ENCODE peak calls at places on chromosomes 12 and 14, in four cellular contexts. Y is keratinocyte, J is GM06990, I is heart right ventricle. Q is an unnamed sample.

GRCh38 chr12:91191516-91192111 is 9.0 kb upstream of the DCN start:
- DNase-seq in Y (no peak), J (no peak), I (no peak), Q (no peak)

GRCh38 chr14:67492538-67492937 is 4.0 kb upstream of the TMEM229B start:
- DNase-seq in Y (no peak), J (no peak), I (no peak), Q (no peak)

GRCh38 chr12:121697093-121697698 is 15.4 kb upstream of the TMEM120B start:
- DNase-seq in Y (no peak), J (no peak), I (no peak), Q (no peak)

GRCh38 chr12:2615665-2616387 is 178.9 kb upstream of the FKBP4 start:
- DNase-seq in Y (no peak), J (no peak), I (peak), Q (no peak)

GRCh38 chr14:105469456-105470162 is 5.0 kb upstream of the CRIP2 start:
- DNase-seq in Y (no peak), J (no peak), I (peak), Q (no peak)

GRCh38 chr12:10634427-10634826 is 21.0 kb upstream of the MAGOHB start:
- DNase-seq in Y (no peak), J (no peak), I (no peak), Q (no peak)

GRCh38 chr12:42180990-42181611 is 36.4 kb upstream of the GXYLT1 start:
- DNase-seq in Y (no peak), J (no peak), I (no peak), Q (peak)

GRCh38 chr12:8702159-8702558 is 4.4 kb downstream of the RIMKLB start:
- DNase-seq in Y (no peak), J (no peak), I (no peak), Q (no peak)

GRCh38 chr12:71461787-71462328 is 22.3 kb downstream of the LGR5 start:
- DNase-seq in Y (no peak), J (no peak), I (no peak), Q (no peak)

GRCh38 chr14:91326514-91326832 is 82.0 kb upstream of the GPR68 start:
- DNase-seq in Y (no peak), J (no peak), I (no peak), Q (no peak)

GRCh38 chr14:92540472-92541048 is 27.0 kb downstream of the RIN3 start:
- DNase-seq in Y (peak), J (no peak), I (peak), Q (peak)

GRCh38 chr12:44286336-44286735 is 450.5 kb downstream of the TMEM117 start:
- DNase-seq in Y (no peak), J (peak), I (no peak), Q (no peak)

GRCh38 chr12:52280796-52281560 is 6.5 kb downstream of the KRT86 start:
- DNase-seq in Y (peak), J (no peak), I (peak), Q (peak)

GRCh38 chr14:102929349-102930137 is 7.1 kb downstream of the AMN start:
- DNase-seq in Y (no peak), J (no peak), I (no peak), Q (no peak)

GRCh38 chr12:118302053-118302452 is 70.7 kb downstream of the TAOK3 start:
- DNase-seq in Y (peak), J (no peak), I (no peak), Q (no peak)

GRCh38 chr14:90552465-90553297 is 155.9 kb downstream of the CALM1 start:
- DNase-seq in Y (no peak), J (no peak), I (no peak), Q (no peak)

GRCh38 chr12:92144631-92145480 is 790 bp downstream of the BTG1 start:
- DNase-seq in Y (no peak), J (peak), I (peak), Q (no peak)

GRCh38 chr14:104845834-104846441 is 19.1 kb upstream of the CEP170B start:
- DNase-seq in Y (no peak), J (no peak), I (no peak), Q (no peak)

GRCh38 chr14:70905316-70905715 is 1.9 kb upstream of the PCNX1 start:
- DNase-seq in Y (no peak), J (no peak), I (peak), Q (no peak)

GRCh38 chr14:96170961-96171592 is 33.6 kb upstream of the BDKRB2 start:
- DNase-seq in Y (no peak), J (no peak), I (no peak), Q (no peak)

GRCh38 chr14:35107866-35108265 is 13.9 kb downstream of the PPP2R3C start:
- DNase-seq in Y (no peak), J (no peak), I (no peak), Q (no peak)

GRCh38 chr14:72476657-72477499 is 417.0 kb downstream of the DPF3 start:
- DNase-seq in Y (peak), J (peak), I (no peak), Q (peak)

GRCh38 chr14:58280954-58281787 is 17.2 kb upstream of the ARID4A start:
- DNase-seq in Y (peak), J (peak), I (no peak), Q (peak)

GRCh38 chr14:22767323-22767589 is 768 bp downstream of the OXA1L start:
- DNase-seq in Y (no peak), J (no peak), I (no peak), Q (no peak)

GRCh38 chr12:49967777-49968250 is 4.9 kb upstream of the AQP6 start:
- DNase-seq in Y (no peak), J (no peak), I (no peak), Q (no peak)

GRCh38 chr12:59808317-59808910 is 212.6 kb downstream of the SLC16A7 start:
- DNase-seq in Y (no peak), J (no peak), I (no peak), Q (peak)

GRCh38 chr14:55107766-55108554 is 21.1 kb upstream of the LGALS3 start:
- DNase-seq in Y (peak), J (no peak), I (peak), Q (peak)

GRCh38 chr12:93804392-93805179 is 127.4 kb downstream of the CRADD start:
- DNase-seq in Y (no peak), J (no peak), I (no peak), Q (no peak)

GRCh38 chr14:99846808-99847207 is 53.6 kb downstream of the EML1 start:
- DNase-seq in Y (no peak), J (no peak), I (no peak), Q (no peak)

GRCh38 chr12:124754949-124755800 is 108.5 kb downstream of the SCARB1 start:
- DNase-seq in Y (no peak), J (no peak), I (peak), Q (no peak)

GRCh38 chr14:74217672-74218448 is 21.4 kb upstream of the VSX2 start:
- DNase-seq in Y (peak), J (peak), I (peak), Q (no peak)

GRCh38 chr14:83733670-83734069 is 1796.3 kb upstream of the FLRT2 start:
- DNase-seq in Y (no peak), J (no peak), I (no peak), Q (no peak)

GRCh38 chr12:92898755-92899154 is 30.3 kb downstream of the EEA1 start:
- DNase-seq in Y (no peak), J (no peak), I (no peak), Q (no peak)

GRCh38 chr14:55288439-55288838 is 17.2 kb downstream of the FBXO34 start:
- DNase-seq in Y (no peak), J (no peak), I (no peak), Q (no peak)

GRCh38 chr14:23183479-23183878 is at the start of gene SLC7A8:
- DNase-seq in Y (no peak), J (no peak), I (peak), Q (no peak)

DNA sequence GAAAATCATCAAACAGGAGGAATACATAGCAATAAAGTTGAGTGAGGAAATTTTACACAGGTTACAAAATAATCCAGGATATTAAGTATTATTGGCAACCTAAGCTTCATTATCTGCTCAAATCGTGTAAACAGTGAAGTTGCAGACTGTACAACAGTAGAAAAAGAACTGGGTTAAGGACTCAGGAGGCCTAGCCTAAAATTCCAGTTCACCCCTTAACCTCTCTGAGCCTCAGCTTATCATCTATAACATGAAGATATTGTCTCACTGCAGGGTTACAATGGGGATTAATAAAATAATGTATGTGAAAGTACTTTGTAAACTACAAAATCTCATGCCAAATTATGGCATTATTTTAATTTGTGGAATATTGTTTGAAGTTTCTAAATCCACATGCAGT is 26.0 kb downstream of the DDHD1 start:
- DNase-seq in Y (no peak), J (no peak), I (no peak), Q (no peak)
- H3K4me3 ChIP-seq in Y (no peak), J (no peak), I (peak), Q (no peak)

GRCh38 chr14:61570188-61570960 is 124.9 kb upstream of the HIF1A start:
- DNase-seq in Y (no peak), J (no peak), I (no peak), Q (no peak)
- H3K4me3 ChIP-seq in Y (no peak), J (no peak), I (peak), Q (peak)

GRCh38 chr12:69947922-69948321 is 122.9 kb downstream of the MYRFL start:
- DNase-seq in Y (no peak), J (no peak), I (no peak), Q (no peak)

GRCh38 chr12:69951108-69951507 is 126.1 kb downstream of the MYRFL start:
- DNase-seq in Y (no peak), J (no peak), I (no peak), Q (no peak)

GRCh38 chr12:69949324-69949723 is 124.3 kb downstream of the MYRFL start:
- DNase-seq in Y (no peak), J (no peak), I (no peak), Q (no peak)

GRCh38 chr12:69948874-69949273 is 123.8 kb downstream of the MYRFL start:
- DNase-seq in Y (no peak), J (no peak), I (no peak), Q (no peak)

GRCh38 chr12:69947123-69947522 is 122.1 kb downstream of the MYRFL start:
- DNase-seq in Y (no peak), J (no peak), I (no peak), Q (no peak)
- H3K4me3 ChIP-seq in Y (no peak), J (no peak), I (no peak), Q (no peak)

DNA sequence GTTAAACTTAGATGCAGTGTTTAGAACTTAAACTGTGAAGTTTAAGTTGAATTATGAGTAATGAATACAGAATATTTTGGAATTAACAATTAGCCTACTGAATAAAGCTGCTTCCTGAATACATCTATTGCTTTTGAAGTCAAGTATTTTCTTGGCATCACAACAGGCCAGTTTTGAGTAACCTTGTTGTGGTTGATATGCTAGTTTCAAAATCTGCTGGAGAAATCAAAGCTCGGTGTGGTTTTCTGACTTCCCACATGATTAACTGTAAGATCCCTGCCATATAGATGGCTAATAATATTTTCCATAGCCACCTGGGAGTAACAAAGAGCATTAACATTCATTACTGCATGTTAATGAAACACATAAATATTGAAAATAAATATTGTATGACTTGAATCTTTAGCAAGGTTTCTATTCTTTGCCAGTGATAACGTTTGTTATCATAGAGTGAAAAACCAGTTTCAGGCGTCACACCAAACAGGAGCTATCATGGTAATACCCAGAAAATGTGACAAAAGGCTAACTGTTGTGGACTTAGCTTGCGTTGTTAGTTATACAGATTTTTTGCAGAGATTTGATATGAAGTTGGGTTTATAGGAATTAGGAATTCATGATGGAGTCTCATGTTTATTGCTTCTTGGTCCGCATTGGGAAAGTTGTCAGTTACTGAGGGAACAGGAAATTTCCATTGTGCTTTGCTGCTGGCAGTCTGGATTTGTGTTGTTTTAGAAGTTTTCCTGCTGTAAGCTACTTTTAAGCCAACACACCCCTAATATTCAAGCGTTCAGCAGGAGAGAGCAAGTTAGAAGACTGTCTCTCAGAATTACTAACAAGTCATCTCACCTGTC is 32.1 kb downstream of the PPFIBP1 start:
- DNase-seq in Y (no peak), J (no peak), I (no peak), Q (no peak)
- H3K4me3 ChIP-seq in Y (peak), J (no peak), I (no peak), Q (no peak)

DNA sequence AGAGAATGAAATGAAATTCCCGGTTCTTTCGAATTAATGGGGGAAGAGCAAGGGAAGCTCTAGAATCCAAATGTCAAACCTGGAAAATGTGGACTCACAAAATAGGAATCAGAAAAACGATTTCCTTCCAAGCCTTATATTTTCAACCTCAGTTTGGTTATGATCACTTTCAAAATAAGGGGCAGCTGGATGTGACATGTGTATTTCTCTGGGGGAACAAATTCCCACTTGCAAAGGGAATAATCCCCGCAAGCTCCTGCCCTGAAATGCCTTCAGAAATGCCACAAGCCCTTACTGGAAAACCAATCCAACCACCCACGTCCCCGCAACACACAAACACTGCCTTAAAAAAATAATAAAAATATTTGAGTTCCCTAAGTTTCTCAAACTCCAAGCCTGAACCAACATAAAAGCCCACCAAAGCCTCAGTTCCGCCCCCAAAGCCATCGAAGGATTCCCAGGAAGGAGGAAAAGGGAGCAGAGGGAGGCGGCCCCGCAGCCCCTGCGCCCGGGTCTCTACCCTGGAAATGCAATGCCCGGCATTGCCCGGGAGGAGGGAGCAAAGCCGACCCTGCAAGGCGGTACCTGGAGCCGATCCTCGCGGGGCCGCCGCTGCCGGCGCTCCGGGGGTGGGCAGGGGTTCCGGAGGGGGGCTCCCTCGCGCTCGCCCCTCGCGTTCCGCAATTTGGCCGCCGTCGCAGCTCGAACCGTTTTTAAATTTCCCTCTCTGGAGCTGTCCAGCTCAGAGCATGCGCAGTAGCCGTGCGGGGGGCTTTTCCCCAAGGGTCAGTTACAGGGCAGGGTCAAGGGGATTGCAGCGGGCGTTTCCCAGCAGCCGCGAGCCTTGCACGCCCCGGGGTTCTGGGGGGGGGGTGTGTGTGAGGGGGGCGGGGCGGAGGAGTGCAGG is at the start of gene FOXN4:
- DNase-seq in Y (no peak), J (no peak), I (no peak), Q (no peak)
- H3K4me3 ChIP-seq in Y (peak), J (no peak), I (peak), Q (peak)

GRCh38 chr14:101823081-101823480 is 61.6 kb downstream of the PPP2R5C start:
- DNase-seq in Y (no peak), J (no peak), I (no peak), Q (no peak)
- H3K4me3 ChIP-seq in Y (peak), J (peak), I (peak), Q (no peak)

GRCh38 chr12:130589391-130590317 is 126.4 kb downstream of the RIMBP2 start:
- DNase-seq in Y (no peak), J (no peak), I (no peak), Q (no peak)

GRCh38 chr12:130592641-130593040 is 123.5 kb downstream of the RIMBP2 start:
- DNase-seq in Y (no peak), J (no peak), I (no peak), Q (no peak)

GRCh38 chr12:130591736-130592135 is 124.4 kb downstream of the RIMBP2 start:
- DNase-seq in Y (no peak), J (no peak), I (no peak), Q (no peak)

GRCh38 chr12:130588696-130589095 is 127.4 kb downstream of the RIMBP2 start:
- DNase-seq in Y (no peak), J (no peak), I (no peak), Q (no peak)

GRCh38 chr12:130590685-130591084 is 125.4 kb downstream of the RIMBP2 start:
- DNase-seq in Y (no peak), J (no peak), I (no peak), Q (no peak)
- H3K4me3 ChIP-seq in Y (no peak), J (no peak), I (no peak), Q (no peak)

DNA sequence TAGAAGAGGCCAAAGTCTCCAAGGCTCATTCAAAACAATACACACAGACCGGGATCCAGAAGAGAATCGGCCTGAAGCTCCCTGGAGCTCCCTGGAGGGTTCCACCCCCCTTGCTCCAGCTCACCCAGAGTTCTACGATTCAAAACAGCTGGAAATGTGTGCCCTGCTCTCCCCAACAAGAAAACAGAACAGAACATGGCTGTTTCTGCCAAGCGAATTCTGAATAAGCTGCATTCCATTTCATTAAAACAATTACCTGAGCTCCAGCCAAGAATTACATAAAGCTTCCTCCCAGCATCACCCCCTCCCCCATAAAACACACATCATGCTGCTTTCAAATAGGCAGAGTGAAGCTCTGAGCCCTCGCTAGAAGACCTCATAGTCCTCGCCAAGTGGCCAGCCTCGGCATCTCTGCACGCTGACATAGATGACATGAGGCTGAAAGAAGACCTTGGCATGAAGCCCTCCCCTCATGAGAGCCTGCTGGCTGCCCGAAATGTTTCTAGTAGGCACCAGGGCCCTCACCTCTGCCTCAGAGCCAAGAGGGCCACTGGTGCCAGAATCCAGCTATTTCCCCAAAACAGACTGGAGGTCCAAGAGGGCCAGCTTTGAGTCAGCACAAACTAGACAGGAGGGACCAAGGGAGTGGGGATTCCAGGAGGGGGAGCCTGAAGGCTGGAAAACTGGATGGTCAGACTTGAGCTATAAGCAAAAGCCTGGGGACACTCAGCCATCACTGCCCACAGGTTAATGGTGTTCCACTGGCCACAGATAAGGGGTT is 8.3 kb downstream of the PXN start:
- DNase-seq in Y (no peak), J (no peak), I (peak), Q (no peak)
- H3K4me3 ChIP-seq in Y (no peak), J (no peak), I (no peak), Q (no peak)

Q was measured in epithelial cell of proximal tubule.